ENCODE peak calls at places on chromosome 6, in ten cellular contexts. One of them, this sample, is unnamed.
A peak's percentile ranks its signal among the peaks of the same experiment; 100 is the strongest.

GRCh38 chr6:8707369-8707768 is 272.0 kb upstream of the SLC35B3 start:
- DNase-seq in endodermal cell: no peak
- DNase-seq in A549: no peak
- DNase-seq in upper lobe of right lung: no peak
- DNase-seq in cardiac muscle cell: no peak
- DNase-seq in pancreas: no peak
- DNase-seq in gastrocnemius medialis: no peak
- DNase-seq in WERI-Rb-1: no peak
- DNase-seq in mammary epithelial cell: no peak
- DNase-seq in uterus: no peak
- DNase-seq in this sample: no peak

GRCh38 chr6:89745728-89746127 is 73.9 kb downstream of the MDN1 start:
- DNase-seq in endodermal cell: no peak
- DNase-seq in A549: no peak
- DNase-seq in upper lobe of right lung: no peak
- DNase-seq in cardiac muscle cell: no peak
- DNase-seq in pancreas: no peak
- DNase-seq in gastrocnemius medialis: no peak
- DNase-seq in WERI-Rb-1: no peak
- DNase-seq in mammary epithelial cell: no peak
- DNase-seq in uterus: no peak
- DNase-seq in this sample: no peak

GRCh38 chr6:167825059-167825758 is 1.5 kb upstream of the AFDN start:
- DNase-seq in endodermal cell: no peak
- DNase-seq in A549: no peak
- DNase-seq in upper lobe of right lung: no peak
- DNase-seq in cardiac muscle cell: peak; percentile 68
- DNase-seq in pancreas: no peak
- DNase-seq in gastrocnemius medialis: no peak
- DNase-seq in WERI-Rb-1: no peak
- DNase-seq in mammary epithelial cell: no peak
- DNase-seq in uterus: peak; percentile 57
- DNase-seq in this sample: no peak

GRCh38 chr6:135568366-135568765 is 70.8 kb upstream of the AHI1 start:
- DNase-seq in endodermal cell: no peak
- DNase-seq in A549: no peak
- DNase-seq in upper lobe of right lung: no peak
- DNase-seq in cardiac muscle cell: peak; percentile 94
- DNase-seq in pancreas: peak; percentile 23
- DNase-seq in gastrocnemius medialis: no peak
- DNase-seq in WERI-Rb-1: no peak
- DNase-seq in mammary epithelial cell: no peak
- DNase-seq in uterus: peak; percentile 26
- DNase-seq in this sample: no peak

GRCh38 chr6:93916716-93917115 is 497.4 kb upstream of the EPHA7 start:
- DNase-seq in endodermal cell: no peak
- DNase-seq in A549: no peak
- DNase-seq in upper lobe of right lung: no peak
- DNase-seq in cardiac muscle cell: no peak
- DNase-seq in pancreas: no peak
- DNase-seq in gastrocnemius medialis: no peak
- DNase-seq in WERI-Rb-1: no peak
- DNase-seq in mammary epithelial cell: no peak
- DNase-seq in uterus: no peak
- DNase-seq in this sample: no peak

GRCh38 chr6:150588862-150589499 is 10.7 kb upstream of the PLEKHG1 start:
- DNase-seq in endodermal cell: no peak
- DNase-seq in A549: no peak
- DNase-seq in upper lobe of right lung: no peak
- DNase-seq in cardiac muscle cell: no peak
- DNase-seq in pancreas: no peak
- DNase-seq in gastrocnemius medialis: no peak
- DNase-seq in WERI-Rb-1: no peak
- DNase-seq in mammary epithelial cell: no peak
- DNase-seq in uterus: no peak
- DNase-seq in this sample: no peak

GRCh38 chr6:108751851-108752732 is 96.1 kb upstream of the ARMC2 start:
- DNase-seq in endodermal cell: peak; percentile 20
- DNase-seq in A549: no peak
- DNase-seq in upper lobe of right lung: no peak
- DNase-seq in cardiac muscle cell: no peak
- DNase-seq in pancreas: peak; percentile 84
- DNase-seq in gastrocnemius medialis: no peak
- DNase-seq in WERI-Rb-1: no peak
- DNase-seq in mammary epithelial cell: no peak
- DNase-seq in uterus: no peak
- DNase-seq in this sample: no peak

GRCh38 chr6:140915001-140915950 is 1217.4 kb upstream of the GJE1 start:
- DNase-seq in endodermal cell: no peak
- DNase-seq in A549: no peak
- DNase-seq in upper lobe of right lung: no peak
- DNase-seq in cardiac muscle cell: no peak
- DNase-seq in pancreas: no peak
- DNase-seq in gastrocnemius medialis: no peak
- DNase-seq in WERI-Rb-1: no peak
- DNase-seq in mammary epithelial cell: no peak
- DNase-seq in uterus: no peak
- DNase-seq in this sample: no peak

GRCh38 chr6:89381031-89381430 is 28.5 kb upstream of the UBE2J1 start:
- DNase-seq in endodermal cell: no peak
- DNase-seq in A549: no peak
- DNase-seq in upper lobe of right lung: no peak
- DNase-seq in cardiac muscle cell: no peak
- DNase-seq in pancreas: no peak
- DNase-seq in gastrocnemius medialis: no peak
- DNase-seq in WERI-Rb-1: no peak
- DNase-seq in mammary epithelial cell: no peak
- DNase-seq in uterus: no peak
- DNase-seq in this sample: no peak

GRCh38 chr6:164991573-164991972 is 317.8 kb downstream of the C6orf118 start:
- DNase-seq in endodermal cell: no peak
- DNase-seq in A549: no peak
- DNase-seq in upper lobe of right lung: no peak
- DNase-seq in cardiac muscle cell: no peak
- DNase-seq in pancreas: no peak
- DNase-seq in gastrocnemius medialis: no peak
- DNase-seq in WERI-Rb-1: no peak
- DNase-seq in mammary epithelial cell: no peak
- DNase-seq in uterus: no peak
- DNase-seq in this sample: no peak

GRCh38 chr6:43865086-43865485 is 95.1 kb downstream of the VEGFA start:
- DNase-seq in endodermal cell: no peak
- DNase-seq in A549: no peak
- DNase-seq in upper lobe of right lung: peak; percentile 41
- DNase-seq in cardiac muscle cell: no peak
- DNase-seq in pancreas: no peak
- DNase-seq in gastrocnemius medialis: no peak
- DNase-seq in WERI-Rb-1: no peak
- DNase-seq in mammary epithelial cell: no peak
- DNase-seq in uterus: no peak
- DNase-seq in this sample: no peak

GRCh38 chr6:148358196-148358785 is 15.7 kb downstream of the SASH1 start:
- DNase-seq in endodermal cell: no peak
- DNase-seq in A549: no peak
- DNase-seq in upper lobe of right lung: no peak
- DNase-seq in cardiac muscle cell: peak; percentile 90
- DNase-seq in pancreas: peak; percentile 17
- DNase-seq in gastrocnemius medialis: peak; percentile 66
- DNase-seq in WERI-Rb-1: no peak
- DNase-seq in mammary epithelial cell: no peak
- DNase-seq in uterus: peak; percentile 64
- DNase-seq in this sample: no peak

GRCh38 chr6:82259389-82259788 is 11.8 kb upstream of the IBTK start:
- DNase-seq in endodermal cell: no peak
- DNase-seq in A549: no peak
- DNase-seq in upper lobe of right lung: no peak
- DNase-seq in cardiac muscle cell: no peak
- DNase-seq in pancreas: no peak
- DNase-seq in gastrocnemius medialis: no peak
- DNase-seq in WERI-Rb-1: no peak
- DNase-seq in mammary epithelial cell: no peak
- DNase-seq in uterus: no peak
- DNase-seq in this sample: no peak

GRCh38 chr6:167893416-167893815 is 66.7 kb downstream of the AFDN start:
- DNase-seq in endodermal cell: peak; percentile 75
- DNase-seq in A549: no peak
- DNase-seq in upper lobe of right lung: no peak
- DNase-seq in cardiac muscle cell: no peak
- DNase-seq in pancreas: no peak
- DNase-seq in gastrocnemius medialis: no peak
- DNase-seq in WERI-Rb-1: no peak
- DNase-seq in mammary epithelial cell: peak; percentile 91
- DNase-seq in uterus: no peak
- DNase-seq in this sample: peak; percentile 67

GRCh38 chr6:109339906-109340678 is 42.2 kb downstream of the CD164 start:
- DNase-seq in endodermal cell: no peak
- DNase-seq in A549: no peak
- DNase-seq in upper lobe of right lung: no peak
- DNase-seq in cardiac muscle cell: no peak
- DNase-seq in pancreas: no peak
- DNase-seq in gastrocnemius medialis: no peak
- DNase-seq in WERI-Rb-1: no peak
- DNase-seq in mammary epithelial cell: no peak
- DNase-seq in uterus: no peak
- DNase-seq in this sample: no peak

GRCh38 chr6:170089937-170090335 is 200.9 kb downstream of the DLL1 start:
- DNase-seq in endodermal cell: peak; percentile 22
- DNase-seq in A549: no peak
- DNase-seq in upper lobe of right lung: peak; percentile 56
- DNase-seq in cardiac muscle cell: peak; percentile 20
- DNase-seq in pancreas: peak; percentile 4
- DNase-seq in gastrocnemius medialis: no peak
- DNase-seq in WERI-Rb-1: no peak
- DNase-seq in mammary epithelial cell: no peak
- DNase-seq in uterus: peak; percentile 4
- DNase-seq in this sample: no peak

DNA sequence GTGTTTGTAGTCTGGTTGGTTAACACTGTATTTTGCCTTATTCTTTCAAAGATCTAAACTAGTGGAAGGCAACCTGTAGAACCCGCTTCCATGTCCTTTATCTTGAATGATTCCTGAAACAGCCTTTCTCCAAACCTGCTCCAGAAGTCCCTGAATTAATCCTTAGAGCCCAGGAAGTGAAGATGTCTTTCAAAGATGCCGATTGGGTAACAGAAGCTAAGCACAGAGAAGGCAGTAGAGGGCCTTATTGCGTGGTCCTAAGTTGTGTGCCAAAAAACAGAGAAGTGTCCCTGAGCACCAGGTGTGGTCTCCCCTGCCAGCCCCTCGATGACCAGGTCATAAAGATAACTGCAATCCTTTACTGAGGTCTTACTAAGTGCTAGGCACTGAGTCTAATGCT is 19.1 kb upstream of the ZSCAN16 start:
- DNase-seq in endodermal cell: no peak
- DNase-seq in A549: no peak
- DNase-seq in upper lobe of right lung: no peak
- DNase-seq in cardiac muscle cell: peak; percentile 26
- DNase-seq in pancreas: no peak
- DNase-seq in gastrocnemius medialis: no peak
- DNase-seq in WERI-Rb-1: peak; percentile 25
- DNase-seq in mammary epithelial cell: peak; percentile 12
- DNase-seq in uterus: no peak
- DNase-seq in this sample: peak; percentile 13
- TF ChIP-seq CTCF in endodermal cell: no peak
- TF ChIP-seq CTCF in A549: no peak
- TF ChIP-seq CTCF in upper lobe of right lung: no peak
- TF ChIP-seq CTCF in cardiac muscle cell: no peak
- TF ChIP-seq CTCF in pancreas: no peak
- TF ChIP-seq CTCF in gastrocnemius medialis: no peak
- TF ChIP-seq CTCF in WERI-Rb-1: peak; percentile 6
- TF ChIP-seq CTCF in mammary epithelial cell: no peak
- TF ChIP-seq CTCF in uterus: no peak
- TF ChIP-seq CTCF in this sample: no peak

DNA sequence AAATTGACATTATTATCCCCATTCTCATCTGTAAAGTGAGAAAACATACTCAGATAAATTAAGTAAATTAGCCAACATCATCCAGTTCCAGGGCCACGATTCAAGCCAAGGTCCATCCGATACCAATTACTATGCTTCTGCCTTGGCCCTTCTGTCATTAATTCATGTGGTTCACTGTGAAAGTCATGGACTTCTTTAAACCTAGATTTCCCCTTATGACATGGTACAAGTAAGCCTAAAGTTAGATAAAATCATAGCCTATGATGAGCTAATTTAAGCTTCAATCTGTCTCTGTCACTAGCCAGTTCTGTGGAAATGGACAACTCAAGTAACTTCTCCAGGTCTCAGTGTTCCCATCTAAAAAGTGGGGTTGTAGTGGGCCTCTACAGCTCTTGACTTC is 225.5 kb upstream of the MARCKS start:
- DNase-seq in endodermal cell: no peak
- DNase-seq in A549: no peak
- DNase-seq in upper lobe of right lung: no peak
- DNase-seq in cardiac muscle cell: no peak
- DNase-seq in pancreas: no peak
- DNase-seq in gastrocnemius medialis: no peak
- DNase-seq in WERI-Rb-1: no peak
- DNase-seq in mammary epithelial cell: peak; percentile 10
- DNase-seq in uterus: no peak
- DNase-seq in this sample: no peak
- H3K27ac ChIP-seq in endodermal cell: no peak overlapping the region
- H3K27ac ChIP-seq in A549: peak overlapping the region; percentile 87
- H3K27ac ChIP-seq in upper lobe of right lung: peak overlapping the region; percentile 69
- H3K27ac ChIP-seq in cardiac muscle cell: peak overlapping the region; percentile 43
- H3K27ac ChIP-seq in pancreas: peak overlapping the region; percentile 67
- H3K27ac ChIP-seq in gastrocnemius medialis: peak overlapping the region; percentile 87
- H3K27ac ChIP-seq in WERI-Rb-1: no peak overlapping the region
- H3K27ac ChIP-seq in mammary epithelial cell: peak overlapping the region; percentile 96
- H3K27ac ChIP-seq in uterus: no peak overlapping the region
- H3K27ac ChIP-seq in this sample: no peak overlapping the region

DNA sequence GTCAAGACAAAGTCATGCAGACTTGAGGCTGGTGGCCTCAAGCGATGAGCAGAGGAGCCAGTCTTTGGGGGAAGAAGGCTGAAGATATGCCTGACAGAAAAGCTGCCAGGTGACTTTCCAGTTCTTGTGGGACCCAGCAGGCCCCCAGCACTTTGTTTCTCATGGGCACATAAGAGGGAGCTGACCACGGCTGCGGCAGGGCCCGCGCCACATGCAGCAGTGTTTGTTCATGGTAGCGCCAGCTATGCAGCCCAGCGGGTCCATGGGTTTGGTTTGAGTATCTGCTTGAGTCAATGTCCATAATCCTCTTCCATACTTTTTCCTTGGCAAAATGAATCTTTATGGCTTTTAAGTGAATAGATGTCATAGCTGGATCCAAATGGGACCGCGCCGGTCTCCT is 91.0 kb upstream of the LY86 start:
- DNase-seq in endodermal cell: no peak
- DNase-seq in A549: no peak
- DNase-seq in upper lobe of right lung: no peak
- DNase-seq in cardiac muscle cell: no peak
- DNase-seq in pancreas: no peak
- DNase-seq in gastrocnemius medialis: no peak
- DNase-seq in WERI-Rb-1: no peak
- DNase-seq in mammary epithelial cell: no peak
- DNase-seq in uterus: no peak
- DNase-seq in this sample: no peak
- TF ChIP-seq CTCF in endodermal cell: no peak
- TF ChIP-seq CTCF in A549: no peak
- TF ChIP-seq CTCF in upper lobe of right lung: no peak
- TF ChIP-seq CTCF in cardiac muscle cell: no peak
- TF ChIP-seq CTCF in pancreas: no peak
- TF ChIP-seq CTCF in gastrocnemius medialis: no peak
- TF ChIP-seq CTCF in WERI-Rb-1: no peak
- TF ChIP-seq CTCF in mammary epithelial cell: no peak
- TF ChIP-seq CTCF in uterus: no peak
- TF ChIP-seq CTCF in this sample: no peak

GRCh38 chr6:134517863-134518262 is 200.0 kb upstream of the SGK1 start:
- DNase-seq in endodermal cell: no peak
- DNase-seq in A549: no peak
- DNase-seq in upper lobe of right lung: no peak
- DNase-seq in cardiac muscle cell: peak; percentile 35
- DNase-seq in pancreas: no peak
- DNase-seq in gastrocnemius medialis: no peak
- DNase-seq in WERI-Rb-1: no peak
- DNase-seq in mammary epithelial cell: no peak
- DNase-seq in uterus: no peak
- DNase-seq in this sample: no peak
- H3K27ac ChIP-seq in endodermal cell: no peak overlapping the region
- H3K27ac ChIP-seq in A549: peak overlapping the region; percentile 90
- H3K27ac ChIP-seq in upper lobe of right lung: peak overlapping the region; percentile 64
- H3K27ac ChIP-seq in cardiac muscle cell: no peak overlapping the region
- H3K27ac ChIP-seq in pancreas: no peak overlapping the region
- H3K27ac ChIP-seq in gastrocnemius medialis: peak overlapping the region; percentile 54
- H3K27ac ChIP-seq in WERI-Rb-1: no peak overlapping the region
- H3K27ac ChIP-seq in mammary epithelial cell: no peak overlapping the region
- H3K27ac ChIP-seq in uterus: peak overlapping the region; percentile 29
- H3K27ac ChIP-seq in this sample: peak overlapping the region; percentile 91